ENCODE peak calls at places on chromosome 5, in nine cellular contexts. One of them, this sample, is unnamed.

GRCh38 chr5:102296229-102296817 is at the start of gene SLCO4C1:
- DNase-seq in AG10803: peak; percentile 0
- DNase-seq in NCI-H1105 treated with DMSO at 0.1 percent for 48 hours: peak; percentile 56
- DNase-seq in amygdala: peak; percentile 23
- DNase-seq in right cardiac atrium: peak; percentile 85
- DNase-seq in posterior vena cava: peak; percentile 89
- DNase-seq in body of pancreas: peak; percentile 91
- DNase-seq in iPS-NIHi11: peak; percentile 85
- DNase-seq in dermis blood vessel endothelial cell: peak; percentile 19
- DNase-seq in this sample: peak; percentile 90

GRCh38 chr5:14574124-14574523 is 7.5 kb upstream of the OTULINL start:
- DNase-seq in posterior vena cava: no peak
- DNase-seq in NCI-H1105 treated with DMSO at 0.1 percent for 48 hours: no peak
- DNase-seq in amygdala: no peak
- DNase-seq in AG10803: no peak
- DNase-seq in dermis blood vessel endothelial cell: no peak
- DNase-seq in body of pancreas: no peak
- DNase-seq in iPS-NIHi11: no peak
- DNase-seq in right cardiac atrium: no peak
- DNase-seq in this sample: no peak

GRCh38 chr5:54832066-54832465 is 153.3 kb downstream of the ESM1 start:
- DNase-seq in iPS-NIHi11: no peak
- DNase-seq in AG10803: peak; percentile 77
- DNase-seq in body of pancreas: no peak
- DNase-seq in amygdala: no peak
- DNase-seq in posterior vena cava: no peak
- DNase-seq in dermis blood vessel endothelial cell: no peak
- DNase-seq in right cardiac atrium: no peak
- DNase-seq in NCI-H1105 treated with DMSO at 0.1 percent for 48 hours: no peak
- DNase-seq in this sample: no peak

GRCh38 chr5:126056851-126057622 is 366.2 kb upstream of the GRAMD2B start:
- DNase-seq in amygdala: no peak
- DNase-seq in NCI-H1105 treated with DMSO at 0.1 percent for 48 hours: no peak
- DNase-seq in body of pancreas: no peak
- DNase-seq in posterior vena cava: no peak
- DNase-seq in dermis blood vessel endothelial cell: no peak
- DNase-seq in AG10803: no peak
- DNase-seq in right cardiac atrium: no peak
- DNase-seq in iPS-NIHi11: peak; percentile 74
- DNase-seq in this sample: no peak

GRCh38 chr5:59358497-59358896 is 535.0 kb downstream of the PDE4D start:
- DNase-seq in posterior vena cava: no peak
- DNase-seq in AG10803: no peak
- DNase-seq in amygdala: no peak
- DNase-seq in NCI-H1105 treated with DMSO at 0.1 percent for 48 hours: no peak
- DNase-seq in right cardiac atrium: peak; percentile 62
- DNase-seq in iPS-NIHi11: peak; percentile 22
- DNase-seq in dermis blood vessel endothelial cell: no peak
- DNase-seq in body of pancreas: no peak
- DNase-seq in this sample: no peak

GRCh38 chr5:103255666-103256065 is 2.9 kb upstream of the MACIR start:
- DNase-seq in posterior vena cava: no peak
- DNase-seq in dermis blood vessel endothelial cell: no peak
- DNase-seq in body of pancreas: no peak
- DNase-seq in AG10803: no peak
- DNase-seq in NCI-H1105 treated with DMSO at 0.1 percent for 48 hours: no peak
- DNase-seq in iPS-NIHi11: no peak
- DNase-seq in amygdala: no peak
- DNase-seq in right cardiac atrium: no peak
- DNase-seq in this sample: no peak

GRCh38 chr5:174687503-174687902 is 36.9 kb upstream of the MSX2 start:
- DNase-seq in posterior vena cava: no peak
- DNase-seq in dermis blood vessel endothelial cell: no peak
- DNase-seq in NCI-H1105 treated with DMSO at 0.1 percent for 48 hours: peak; percentile 16
- DNase-seq in iPS-NIHi11: no peak
- DNase-seq in AG10803: no peak
- DNase-seq in right cardiac atrium: no peak
- DNase-seq in amygdala: no peak
- DNase-seq in body of pancreas: no peak
- DNase-seq in this sample: no peak

GRCh38 chr5:51388488-51389325 is 5.5 kb downstream of the ISL1 start:
- DNase-seq in iPS-NIHi11: no peak
- DNase-seq in NCI-H1105 treated with DMSO at 0.1 percent for 48 hours: no peak
- DNase-seq in AG10803: no peak
- DNase-seq in body of pancreas: no peak
- DNase-seq in amygdala: no peak
- DNase-seq in right cardiac atrium: no peak
- DNase-seq in posterior vena cava: no peak
- DNase-seq in dermis blood vessel endothelial cell: no peak
- DNase-seq in this sample: no peak

GRCh38 chr5:56610093-56610698 is 205.2 kb upstream of the MAP3K1 start:
- DNase-seq in AG10803: no peak
- DNase-seq in right cardiac atrium: no peak
- DNase-seq in dermis blood vessel endothelial cell: no peak
- DNase-seq in iPS-NIHi11: no peak
- DNase-seq in NCI-H1105 treated with DMSO at 0.1 percent for 48 hours: no peak
- DNase-seq in amygdala: no peak
- DNase-seq in body of pancreas: no peak
- DNase-seq in posterior vena cava: no peak
- DNase-seq in this sample: no peak

GRCh38 chr5:138463335-138464017 is 1.8 kb upstream of the EGR1 start:
- DNase-seq in dermis blood vessel endothelial cell: no peak
- DNase-seq in NCI-H1105 treated with DMSO at 0.1 percent for 48 hours: no peak
- DNase-seq in AG10803: peak; percentile 46
- DNase-seq in right cardiac atrium: peak; percentile 77
- DNase-seq in amygdala: no peak
- DNase-seq in posterior vena cava: no peak
- DNase-seq in iPS-NIHi11: no peak
- DNase-seq in body of pancreas: peak; percentile 35
- DNase-seq in this sample: no peak

This sample was measured in mesenteric fat pad.